ENCODE peak calls at places on chromosomes 6 and 20, in ten cellular contexts. I is stimulated activated CD8-positive, alpha-beta memory T cell treated with anti-CD3 and anti-CD28 coated beads, Interleukin-2, amount 100 ng/mL, for 1 hour; L is central memory CD8-positive, alpha-beta T cell; Z is astrocyte of the spinal cord; D is left cardiac atrium; C is dorsolateral prefrontal cortex; J is tibial nerve; P is NCI-H524; Y is T follicular helper cell; H is H7. A is an unnamed sample.

GRCh38 chr6:37174515-37175331 is 4.8 kb downstream of the PIM1 start:
- DNase-seq in I (no peak), L (no peak), Z (no peak), D (no peak), C (no peak), J (no peak), P (no peak), Y (no peak), H (no peak), A (no peak)

GRCh38 chr20:53826597-53827291 is 233.1 kb upstream of the ZNF217 start:
- DNase-seq in I (no peak), L (no peak), Z (no peak), D (no peak), C (no peak), J (no peak), P (no peak), Y (no peak), H (no peak), A (no peak)

GRCh38 chr6:32133786-32134185 is 3.7 kb upstream of the FKBPL start:
- DNase-seq in I (no peak), L (no peak), Z (no peak), D (no peak), C (no peak), J (no peak), P (no peak), Y (no peak), H (no peak), A (no peak)

GRCh38 chr6:106108129-106108528 is 22.0 kb downstream of the PRDM1 start:
- DNase-seq in I (no peak), L (no peak), Z (no peak), D (no peak), C (no peak), J (no peak), P (no peak), Y (no peak), H (no peak), A (no peak)

GRCh38 chr6:34664270-34664971 is 32.1 kb downstream of the ILRUN start:
- DNase-seq in I (no peak), L (no peak), Z (peak; percentile 45), D (no peak), C (no peak), J (no peak), P (no peak), Y (no peak), H (no peak), A (no peak)

GRCh38 chr6:139649718-139650117 is 275.3 kb upstream of the CITED2 start:
- DNase-seq in I (no peak), L (no peak), Z (no peak), D (no peak), C (no peak), J (no peak), P (no peak), Y (no peak), H (no peak), A (no peak)

GRCh38 chr6:31205638-31206037 is 35.2 kb upstream of the POU5F1 start:
- DNase-seq in I (no peak), L (no peak), Z (no peak), D (no peak), C (no peak), J (no peak), P (no peak), Y (no peak), H (no peak), A (no peak)

GRCh38 chr6:147214248-147215227 is 10.3 kb downstream of the STXBP5 start:
- DNase-seq in I (no peak), L (no peak), Z (no peak), D (no peak), C (no peak), J (no peak), P (no peak), Y (no peak), H (no peak), A (no peak)

GRCh38 chr20:45359069-45359405 is 3.9 kb upstream of the SYS1 start:
- DNase-seq in I (no peak), L (no peak), Z (peak; percentile 85), D (peak; percentile 70), C (no peak), J (peak; percentile 70), P (no peak), Y (no peak), H (no peak), A (no peak)

GRCh38 chr6:150641398-150642139 is 41.9 kb downstream of the PLEKHG1 start:
- DNase-seq in I (no peak), L (no peak), Z (peak; percentile 18), D (no peak), C (no peak), J (no peak), P (no peak), Y (no peak), H (no peak), A (no peak)

GRCh38 chr6:126888727-126889725 is 229.4 kb upstream of the RSPO3 start:
- DNase-seq in I (no peak), L (no peak), Z (no peak), D (no peak), C (no peak), J (no peak), P (no peak), Y (no peak), H (no peak), A (no peak)

GRCh38 chr20:50980071-50980681 is 21.6 kb downstream of the MOCS3 start:
- DNase-seq in I (no peak), L (no peak), Z (peak; percentile 99), D (no peak), C (no peak), J (no peak), P (no peak), Y (no peak), H (no peak), A (peak; percentile 97)

GRCh38 chr6:16600701-16601100 is 160.6 kb downstream of the ATXN1 start:
- DNase-seq in I (no peak), L (no peak), Z (no peak), D (no peak), C (no peak), J (no peak), P (no peak), Y (no peak), H (no peak), A (no peak)

GRCh38 chr6:136959471-136959891 is 37.4 kb downstream of the SLC35D3 start:
- DNase-seq in I (no peak), L (no peak), Z (no peak), D (no peak), C (no peak), J (no peak), P (no peak), Y (no peak), H (peak; percentile 40), A (no peak)

GRCh38 chr20:1800777-1801176 is 94.4 kb upstream of the SIRPA start:
- DNase-seq in I (no peak), L (no peak), Z (peak; percentile 37), D (no peak), C (no peak), J (no peak), P (no peak), Y (no peak), H (no peak), A (no peak)

GRCh38 chr6:11975353-11975977 is 36.6 kb upstream of the HIVEP1 start:
- DNase-seq in I (peak; percentile 7), L (no peak), Z (no peak), D (no peak), C (no peak), J (no peak), P (no peak), Y (no peak), H (no peak), A (no peak)

GRCh38 chr20:47392015-47392720 is 35.7 kb upstream of the ZMYND8 start:
- DNase-seq in I (no peak), L (no peak), Z (peak; percentile 89), D (peak; percentile 29), C (peak; percentile 41), J (no peak), P (no peak), Y (no peak), H (no peak), A (peak; percentile 87)

GRCh38 chr20:3995749-3996305 is 19.5 kb downstream of the RNF24 start:
- DNase-seq in I (no peak), L (no peak), Z (no peak), D (no peak), C (no peak), J (no peak), P (no peak), Y (no peak), H (no peak), A (no peak)